ENCODE peak calls at places on chromosomes 5 and 9, in seven cellular contexts. T is transverse colon, Y is IMR-90, F is ovary, P is prostate gland, Z is thyroid gland, V is esophagus squamous epithelium. K is an unnamed sample.

GRCh38 chr9:120372040-120372439 is 207.9 kb downstream of the CDK5RAP2 start:
- DNase-seq in Y (no peak), V (no peak), F (no peak), Z (no peak), P (no peak), T (no peak), K (no peak)

GRCh38 chr5:96843140-96843539 is 33.2 kb upstream of the ERAP2 start:
- DNase-seq in T (no peak), Z (no peak), P (no peak), F (no peak), V (no peak), Y (no peak), K (no peak)

GRCh38 chr9:33465596-33466564 is 7.8 kb downstream of the NOL6 start:
- DNase-seq in T (no peak), Y (no peak), V (no peak), P (no peak), F (no peak), Z (no peak), K (no peak)

GRCh38 chr9:73067074-73067473 is 84.6 kb upstream of the ANXA1 start:
- DNase-seq in Z (no peak), P (no peak), T (no peak), V (no peak), F (no peak), Y (no peak), K (no peak)

GRCh38 chr5:156147251-156147947 is 179.6 kb upstream of the SGCD start:
- DNase-seq in P (no peak), V (no peak), Y (peak; percentile 87), Z (no peak), T (no peak), F (no peak), K (no peak)

GRCh38 chr9:27292646-27293045 is 4.3 kb downstream of the EQTN start:
- DNase-seq in P (no peak), Z (no peak), V (no peak), F (no peak), T (no peak), Y (peak; percentile 7), K (no peak)

GRCh38 chr9:108835831-108836230 is 20.0 kb downstream of the ACTL7B start:
- DNase-seq in T (no peak), P (no peak), V (no peak), Z (no peak), F (no peak), Y (no peak), K (no peak)

GRCh38 chr5:172740483-172741205 is 30.4 kb downstream of the DUSP1 start:
- DNase-seq in V (no peak), Y (peak; percentile 93), P (peak; percentile 49), Z (peak; percentile 72), F (no peak), T (peak; percentile 60), K (no peak)

GRCh38 chr5:31698667-31699066 is 59.7 kb downstream of the PDZD2 start:
- DNase-seq in T (no peak), V (no peak), P (no peak), Z (no peak), Y (no peak), F (no peak), K (no peak)

GRCh38 chr5:119382167-119382566 is 26.3 kb downstream of the TNFAIP8 start:
- DNase-seq in Y (peak; percentile 94), P (no peak), F (no peak), Z (no peak), T (no peak), V (no peak), K (no peak)

GRCh38 chr5:81209869-81210268 is 23.3 kb upstream of the CKMT2 start:
- DNase-seq in F (no peak), Z (no peak), Y (no peak), T (no peak), P (no peak), V (no peak), K (no peak)

GRCh38 chr5:7261049-7261448 is 134.9 kb upstream of the ADCY2 start:
- DNase-seq in Z (no peak), P (peak; percentile 22), V (no peak), T (no peak), F (no peak), Y (no peak), K (peak; percentile 34)

GRCh38 chr9:97904725-97905124 is 17.6 kb downstream of the TRMO start:
- DNase-seq in F (no peak), T (no peak), Z (no peak), Y (no peak), V (no peak), P (no peak), K (no peak)

GRCh38 chr5:18546570-18546969 is 912.3 kb downstream of the TAF11L14 start:
- DNase-seq in T (no peak), Y (no peak), P (no peak), F (no peak), Z (no peak), V (no peak), K (no peak)

GRCh38 chr5:127813633-127814171 is 110.5 kb downstream of the CCDC192 start:
- DNase-seq in Y (peak; percentile 91), Z (no peak), F (no peak), P (no peak), V (no peak), T (no peak), K (no peak)

GRCh38 chr5:132766020-132766805 is 10.8 kb downstream of the SEPTIN8 start:
- DNase-seq in V (no peak), T (peak; percentile 4), F (no peak), P (no peak), Z (no peak), Y (no peak), K (no peak)

GRCh38 chr5:132272341-132273210 is 15.1 kb downstream of the PDLIM4 start:
- DNase-seq in F (peak; percentile 69), P (peak; percentile 46), Y (peak; percentile 39), V (no peak), T (peak; percentile 73), Z (no peak), K (peak; percentile 63)

GRCh38 chr9:135905380-135906282 is 1.7 kb downstream of the CAMSAP1 start:
- DNase-seq in F (peak; percentile 21), Y (peak; percentile 38), Z (no peak), P (no peak), T (peak; percentile 16), V (no peak), K (no peak)

GRCh38 chr9:106731910-106732309 is 131.1 kb upstream of the ZNF462 start:
- DNase-seq in V (no peak), Y (no peak), T (no peak), F (no peak), Z (no peak), P (no peak), K (no peak)

GRCh38 chr5:1930880-1931589 is 48.3 kb upstream of the IRX4 start:
- DNase-seq in T (no peak), F (peak; percentile 60), Z (peak; percentile 31), V (no peak), P (peak; percentile 21), Y (no peak), K (peak; percentile 39)
- TF ChIP-seq POLR2A in T (no peak), F (no peak), Z (no peak), V (no peak), P (no peak), Y (no peak), K (no peak)

DNA sequence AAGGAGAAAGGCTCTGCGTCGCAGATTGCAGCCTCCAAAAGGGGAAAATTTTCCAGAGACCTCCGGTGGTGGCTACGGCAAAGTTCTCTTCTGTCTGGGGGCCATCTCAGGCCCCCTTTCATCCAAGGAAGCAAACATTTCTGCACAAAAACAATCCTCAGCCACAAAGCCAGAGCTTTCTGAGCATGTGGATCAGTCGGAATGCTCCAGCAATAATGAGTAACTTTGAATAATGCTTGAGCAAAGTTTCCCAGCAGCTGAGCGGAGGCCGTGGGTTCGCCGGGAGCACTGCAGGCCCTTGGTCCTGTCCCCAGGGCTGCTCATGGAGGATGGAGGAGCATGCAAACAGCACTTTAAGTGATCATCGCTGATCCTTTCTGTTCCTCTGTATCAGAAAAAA is 60.2 kb upstream of the UNC5A start:
- DNase-seq in T (no peak), P (no peak), V (no peak), Y (no peak), F (no peak), Z (no peak), K (no peak)
- H3K27me3 ChIP-seq in T (peaks cover 56% of the 10 kb centered on the region), P (peaks cover 14% of the 10 kb centered on the region), V (no peaks in the 10 kb centered on the region), Y (peaks cover 42% of the 10 kb centered on the region), F (no peaks in the 10 kb centered on the region), Z (no peaks in the 10 kb centered on the region), K (no peaks in the 10 kb centered on the region)

DNA sequence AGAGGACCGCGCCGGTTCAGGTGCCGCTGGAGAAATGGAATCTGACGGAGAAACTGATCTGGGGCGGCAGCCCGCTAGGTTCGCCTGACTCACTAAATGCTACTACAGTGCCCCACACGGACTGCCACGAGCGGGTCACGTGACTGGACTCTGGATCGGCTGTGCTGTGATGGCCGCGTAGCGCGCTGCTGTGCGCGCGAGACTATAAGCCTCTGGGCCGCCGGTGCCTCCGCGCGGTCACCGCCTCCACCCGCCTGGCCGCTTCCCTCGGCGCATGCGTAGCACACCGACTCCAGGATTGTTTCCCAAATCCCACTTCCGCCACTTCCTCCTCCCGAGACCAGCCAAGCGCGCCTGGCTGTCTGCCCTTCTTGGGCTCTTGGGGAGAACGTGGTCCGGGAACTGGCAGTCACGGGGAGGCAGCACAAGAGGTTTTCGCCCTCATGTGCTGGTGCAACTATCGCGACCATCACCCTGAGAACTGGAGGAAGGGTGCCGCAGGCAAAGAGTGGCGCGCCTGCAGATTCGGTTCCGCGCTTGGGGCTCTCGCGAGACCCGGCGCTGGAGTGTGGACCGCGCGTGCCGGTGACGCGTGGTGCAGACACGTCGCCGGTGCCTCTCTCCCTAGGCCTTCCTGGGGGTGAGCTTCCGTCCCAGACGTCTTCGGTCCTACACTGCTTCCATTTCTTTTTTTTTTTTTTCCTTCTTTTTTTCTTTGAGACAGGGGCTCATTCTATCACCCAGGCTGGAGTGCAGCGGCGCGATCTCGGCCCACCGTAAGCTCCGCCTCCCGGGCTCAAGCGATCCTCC is 35.8 kb upstream of the GLDC start:
- DNase-seq in V (peak; percentile 88), F (peak; percentile 97), Z (peak; percentile 97), P (peak; percentile 93), T (peak; percentile 97), Y (peak; percentile 98), K (peak; percentile 97)
- TF ChIP-seq POLR2A in V (peak; percentile 74), F (peak; percentile 53), Z (peak; percentile 88), P (peak; percentile 69), T (peak; percentile 90), Y (peak; percentile 87), K (no peak)

GRCh38 chr9:114521846-114522245 is 16.6 kb upstream of the WHRN start:
- DNase-seq in T (no peak), V (no peak), F (no peak), Y (peak; percentile 21), P (no peak), Z (no peak), K (no peak)

GRCh38 chr9:114529285-114529684 is 24.0 kb upstream of the WHRN start:
- DNase-seq in P (no peak), T (no peak), Y (no peak), Z (no peak), F (no peak), V (no peak), K (no peak)

GRCh38 chr9:114522847-114523246 is 17.6 kb upstream of the WHRN start:
- DNase-seq in Y (no peak), Z (no peak), P (no peak), T (no peak), V (no peak), F (no peak), K (no peak)

GRCh38 chr9:114524401-114524800 is 19.1 kb upstream of the WHRN start:
- DNase-seq in Z (no peak), F (no peak), P (peak; percentile 27), V (no peak), Y (no peak), T (no peak), K (no peak)

DNA sequence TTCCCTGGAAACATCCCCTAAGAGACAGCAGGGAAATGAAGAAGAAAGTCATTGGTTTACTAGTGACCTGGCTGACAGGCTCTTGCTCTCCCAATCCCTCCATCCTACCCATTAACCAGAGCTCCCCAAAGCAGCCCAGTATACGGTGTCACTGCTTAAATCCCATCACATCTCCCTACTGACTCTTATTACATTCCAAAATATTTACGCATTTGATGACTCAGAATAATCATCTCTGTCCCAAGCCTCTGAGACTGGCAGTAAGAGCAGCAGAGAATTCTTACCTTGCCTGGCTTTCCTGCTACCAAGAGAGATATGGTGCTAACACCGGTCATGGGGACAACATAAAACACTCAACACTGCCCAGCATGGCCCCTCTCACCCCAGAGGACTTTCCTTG is 20.2 kb upstream of the WHRN start:
- DNase-seq in Y (peak; percentile 82), F (no peak), T (no peak), P (no peak), Z (no peak), V (no peak), K (no peak)
- H3K27me3 ChIP-seq in Y (peaks cover 18% of the 10 kb centered on the region), F (no peaks in the 10 kb centered on the region), T (no peaks in the 10 kb centered on the region), P (no peaks in the 10 kb centered on the region), Z (no peaks in the 10 kb centered on the region), V (no peaks in the 10 kb centered on the region), K (no peaks in the 10 kb centered on the region)

K was measured in testis.